ENCODE peak calls at places on chromosomes 6 and 20, in seven cellular contexts. A is AG04449, B is heart left ventricle, E is fibroblast of pulmonary artery, J is NCI-H2227 treated with DMSO at 0.1 percent for 48 hours, U is endothelial cell, R is mesenteric fat pad. K is an unnamed sample.

GRCh38 chr6:1453024-1453423 is 63.6 kb downstream of the FOXF2 start:
- DNase-seq in A (no peak), E (no peak), U (no peak), R (no peak), J (no peak), B (no peak), K (no peak)

GRCh38 chr20:25574411-25574810 is 10.9 kb downstream of the NINL start:
- DNase-seq in R (peak), B (no peak), U (peak), J (no peak), A (no peak), E (peak), K (no peak)

GRCh38 chr6:47633141-47633540 is 65.2 kb upstream of the ADGRF4 start:
- DNase-seq in A (no peak), U (no peak), J (no peak), R (no peak), B (no peak), E (peak), K (no peak)

GRCh38 chr6:18371010-18371409 is 16.1 kb upstream of the RNF144B start:
- DNase-seq in A (no peak), R (no peak), E (no peak), J (no peak), U (no peak), B (no peak), K (no peak)

GRCh38 chr6:113630738-113631535 is 226.2 kb upstream of the MARCKS start:
- DNase-seq in B (no peak), R (no peak), A (peak), U (no peak), J (no peak), E (peak), K (no peak)

GRCh38 chr6:119350202-119351004 is 842 bp upstream of the MAN1A1 start:
- DNase-seq in E (peak), J (no peak), B (no peak), U (no peak), A (peak), R (no peak), K (no peak)

GRCh38 chr20:42779216-42779615 is 410.5 kb downstream of the PTPRT start:
- DNase-seq in U (no peak), J (no peak), A (no peak), R (no peak), B (no peak), E (no peak), K (no peak)

GRCh38 chr6:110567957-110568696 is 91.7 kb upstream of the SLC22A16 start:
- DNase-seq in U (no peak), R (no peak), E (no peak), A (no peak), J (no peak), B (no peak), K (no peak)

GRCh38 chr6:14189122-14189521 is 71.5 kb downstream of the CD83 start:
- DNase-seq in A (no peak), U (no peak), J (no peak), B (no peak), R (no peak), E (no peak), K (no peak)

GRCh38 chr20:58850693-58851174 is at the start of gene GNAS-AS1:
- DNase-seq in J (peak), U (peak), R (peak), A (peak), E (peak), B (peak), K (peak)

GRCh38 chr6:11711994-11712698 is 66.5 kb downstream of the ADTRP start:
- DNase-seq in U (no peak), B (no peak), R (no peak), J (no peak), A (no peak), E (no peak), K (no peak)

GRCh38 chr6:124967444-124967843 is 5.2 kb downstream of the RNF217 start:
- DNase-seq in E (no peak), R (no peak), U (no peak), J (no peak), A (no peak), B (no peak), K (no peak)

GRCh38 chr6:132798820-132799538 is 542 bp upstream of the SLC18B1 start:
- DNase-seq in A (no peak), B (peak), R (no peak), J (no peak), U (peak), E (peak), K (peak)

GRCh38 chr6:34237722-34238506 is 1.2 kb downstream of the HMGA1 start:
- DNase-seq in U (peak), R (peak), J (no peak), A (no peak), B (peak), E (no peak), K (peak)

GRCh38 chr6:169723991-169724553 is at the start of gene PHF10:
- DNase-seq in E (peak), B (peak), U (peak), J (no peak), R (no peak), A (no peak), K (peak)

GRCh38 chr6:139439278-139439813 is 64.9 kb upstream of the CITED2 start:
- DNase-seq in E (peak), B (no peak), U (no peak), A (no peak), J (no peak), R (no peak), K (no peak)

GRCh38 chr20:61847986-61848385 is 217.7 kb downstream of the TAF4 start:
- DNase-seq in U (no peak), E (no peak), J (no peak), R (no peak), A (no peak), B (no peak), K (no peak)

GRCh38 chr20:48259456-48259855 is 474.2 kb upstream of the SULF2 start:
- DNase-seq in B (no peak), A (no peak), R (no peak), U (no peak), E (no peak), J (no peak), K (no peak)

GRCh38 chr20:56245761-56246160 is 2.8 kb upstream of the MC3R start:
- DNase-seq in E (peak), J (no peak), U (no peak), A (no peak), B (no peak), R (no peak), K (no peak)

GRCh38 chr20:37342231-37343177 is 3.4 kb upstream of the SRC start:
- DNase-seq in J (no peak), B (no peak), E (no peak), U (no peak), A (no peak), R (no peak), K (no peak)

GRCh38 chr6:31826793-31827285 is 699 bp upstream of the HSPA1B start:
- DNase-seq in A (no peak), U (peak), R (peak), J (peak), E (peak), B (peak), K (peak)

GRCh38 chr6:99349620-99350141 is at the start of gene FAXC:
- DNase-seq in E (peak), B (peak), R (no peak), U (peak), J (peak), A (no peak), K (peak)

GRCh38 chr6:107434812-107435211 is 24.6 kb downstream of the PDSS2 start:
- DNase-seq in U (no peak), B (no peak), R (no peak), E (no peak), A (no peak), J (no peak), K (no peak)

K was measured in ovary.